ENCODE peak calls at places on chromosomes 13 and 19, in four cellular contexts. A, Y, B and I are unnamed samples.

GRCh38 chr19:27909185-27909840 is 1303.6 kb downstream of the UQCRFS1 start:
- DNase-seq in A (no peak), Y (no peak), B (no peak), I (no peak)

GRCh38 chr13:30409911-30410704 is 12.2 kb upstream of the UBE2L5 start:
- DNase-seq in A (no peak), Y (no peak), B (no peak), I (peak)

GRCh38 chr13:67228909-67229308 is 1.2 kb downstream of the PCDH9 start:
- DNase-seq in A (no peak), Y (no peak), B (no peak), I (no peak)

GRCh38 chr19:45050036-45050435 is 11.2 kb downstream of the CLASRP start:
- DNase-seq in A (no peak), Y (no peak), B (no peak), I (no peak)

GRCh38 chr13:104625196-104625595 is 1559.0 kb upstream of the SLC10A2 start:
- DNase-seq in A (no peak), Y (no peak), B (no peak), I (no peak)

GRCh38 chr13:71417205-71417604 is 449.8 kb downstream of the DACH1 start:
- DNase-seq in A (no peak), Y (no peak), B (no peak), I (no peak)

GRCh38 chr19:6489278-6490061 is 7.9 kb upstream of the DENND1C start:
- DNase-seq in A (no peak), Y (no peak), B (no peak), I (no peak)

GRCh38 chr13:72745260-72745659 is 17.5 kb downstream of the BORA start:
- DNase-seq in A (no peak), Y (no peak), B (no peak), I (no peak)

GRCh38 chr13:99577934-99578917 is 77.0 kb downstream of the TM9SF2 start:
- DNase-seq in A (no peak), Y (no peak), B (peak), I (no peak)

GRCh38 chr19:50835103-50835784 is 1.9 kb upstream of the KLK15 start:
- DNase-seq in A (no peak), Y (no peak), B (no peak), I (no peak)

GRCh38 chr19:1245884-1246816 is 2.2 kb upstream of the MIDN start:
- DNase-seq in A (no peak), Y (no peak), B (peak), I (no peak)

GRCh38 chr19:22545751-22546150 is 88.4 kb upstream of the ZNF492 start:
- DNase-seq in A (peak), Y (no peak), B (no peak), I (peak)

GRCh38 chr19:56141416-56141992 is 417 bp downstream of the ZNF444 start:
- DNase-seq in A (no peak), Y (no peak), B (no peak), I (no peak)

GRCh38 chr13:111612918-111613317 is 292.5 kb downstream of the TEX29 start:
- DNase-seq in A (no peak), Y (no peak), B (no peak), I (no peak)

GRCh38 chr19:19410553-19411550 is 5.4 kb downstream of the GATAD2A start:
- DNase-seq in A (no peak), Y (no peak), B (no peak), I (no peak)

GRCh38 chr13:94233401-94233800 is 246.1 kb downstream of the DCT start:
- DNase-seq in A (no peak), Y (no peak), B (peak), I (peak)

GRCh38 chr13:109370486-109370885 is 415.9 kb downstream of the IRS2 start:
- DNase-seq in A (no peak), Y (peak), B (no peak), I (no peak)

GRCh38 chr13:84609716-84610115 is 727.4 kb upstream of the SLITRK1 start:
- DNase-seq in A (no peak), Y (no peak), B (no peak), I (no peak)

GRCh38 chr19:1423445-1424181 is 14.6 kb upstream of the RPS15 start:
- DNase-seq in A (no peak), Y (no peak), B (no peak), I (no peak)

GRCh38 chr13:46731535-46731934 is 65.4 kb downstream of the ESD start:
- DNase-seq in A (no peak), Y (no peak), B (no peak), I (no peak)

GRCh38 chr19:15550847-15551182 is 42.5 kb downstream of the CYP4F22 start:
- DNase-seq in A (no peak), Y (no peak), B (no peak), I (no peak)

GRCh38 chr19:19461671-19462622 is 53.4 kb downstream of the TSSK6 start:
- DNase-seq in A (no peak), Y (no peak), B (peak), I (no peak)

GRCh38 chr13:37407156-37407555 is 191.4 kb downstream of the POSTN start:
- DNase-seq in A (no peak), Y (no peak), B (no peak), I (no peak)

GRCh38 chr19:14473073-14473790 is 1.9 kb downstream of the PTGER1 start:
- DNase-seq in A (no peak), Y (no peak), B (no peak), I (no peak)

GRCh38 chr19:10112895-10113591 is 1.6 kb downstream of the P2RY11 start:
- DNase-seq in A (no peak), Y (no peak), B (peak), I (no peak)

GRCh38 chr13:70203661-70204229 is 95.5 kb upstream of the KLHL1 start:
- DNase-seq in A (peak), Y (no peak), B (no peak), I (no peak)

GRCh38 chr13:23367907-23368306 is 65.6 kb downstream of the SACS start:
- DNase-seq in A (no peak), Y (no peak), B (no peak), I (no peak)

GRCh38 chr13:36981156-36981743 is 17.9 kb downstream of the ALG5 start:
- DNase-seq in A (no peak), Y (no peak), B (no peak), I (no peak)

GRCh38 chr19:5627395-5627904 is 4.6 kb downstream of the SAFB start:
- DNase-seq in A (no peak), Y (peak), B (peak), I (no peak)

GRCh38 chr13:112638919-112639318 is 50.9 kb upstream of the ATP11A start:
- DNase-seq in A (no peak), Y (no peak), B (no peak), I (no peak)

GRCh38 chr19:50909240-50910070 is 1.7 kb downstream of the KLK4 start:
- DNase-seq in A (peak), Y (no peak), B (no peak), I (no peak)

GRCh38 chr19:41666075-41666474 is 22.0 kb downstream of the CEACAM7 start:
- DNase-seq in A (no peak), Y (no peak), B (no peak), I (no peak)

GRCh38 chr19:41668315-41668714 is 19.8 kb downstream of the CEACAM7 start:
- DNase-seq in A (no peak), Y (no peak), B (no peak), I (no peak)

GRCh38 chr19:41670755-41671154 is 17.3 kb downstream of the CEACAM7 start:
- DNase-seq in A (no peak), Y (no peak), B (no peak), I (no peak)

DNA sequence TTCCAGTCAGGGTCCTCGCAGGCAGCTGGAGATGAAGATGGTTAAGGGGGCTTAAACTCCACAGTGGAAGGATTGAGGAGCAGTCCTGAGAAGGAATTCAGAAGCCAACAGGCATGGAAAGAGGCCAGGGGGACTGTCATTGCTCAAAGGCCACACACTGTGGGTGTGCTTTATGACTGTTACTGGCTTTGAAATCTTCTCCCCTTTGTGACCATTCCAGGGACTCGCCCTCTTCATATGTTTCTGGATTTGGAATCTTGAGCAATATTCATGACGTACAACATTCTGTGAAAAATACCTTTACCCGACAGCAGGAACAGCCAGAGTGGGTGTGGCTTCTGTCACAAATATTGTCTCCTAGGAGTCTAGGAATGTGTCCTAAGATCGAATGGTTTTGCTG is 16.6 kb downstream of the CEACAM7 start:
- DNase-seq in A (no peak), Y (no peak), B (no peak), I (no peak)
- TF ChIP-seq POLR2A in A (no peak), Y (no peak), B (no peak), I (no peak)

GRCh38 chr13:27493981-27494380 is 43.6 kb upstream of the MTIF3 start:
- DNase-seq in A (no peak), Y (no peak), B (no peak), I (no peak)
- TF ChIP-seq POLR2A in A (no peak), Y (no peak), B (no peak), I (no peak)

GRCh38 chr13:51784097-51784496 is 19.9 kb downstream of the DHRS12 start:
- DNase-seq in A (no peak), Y (no peak), B (no peak), I (no peak)

GRCh38 chr13:51783432-51784094 is 20.4 kb downstream of the DHRS12 start:
- DNase-seq in A (no peak), Y (no peak), B (no peak), I (no peak)

GRCh38 chr13:51781246-51782022 is 22.5 kb downstream of the DHRS12 start:
- DNase-seq in A (peak), Y (no peak), B (no peak), I (no peak)

GRCh38 chr13:51780099-51780498 is 23.9 kb downstream of the DHRS12 start:
- DNase-seq in A (no peak), Y (no peak), B (no peak), I (no peak)

GRCh38 chr13:51782026-51782710 is 21.8 kb downstream of the DHRS12 start:
- DNase-seq in A (no peak), Y (no peak), B (no peak), I (no peak)
- TF ChIP-seq POLR2A in A (no peak), Y (no peak), B (no peak), I (no peak)

GRCh38 chr19:38245826-38246498 is 10.2 kb downstream of the PPP1R14A start:
- DNase-seq in A (no peak), Y (no peak), B (no peak), I (no peak)
- TF ChIP-seq POLR2A in A (no peak), Y (no peak), B (no peak), I (no peak)

GRCh38 chr19:12885749-12886706 is 973 bp downstream of the KLF1 start:
- DNase-seq in A (no peak), Y (no peak), B (no peak), I (no peak)

GRCh38 chr19:12886943-12887747 is at the start of gene KLF1:
- DNase-seq in A (no peak), Y (no peak), B (no peak), I (no peak)

GRCh38 chr19:12893582-12893981 is 2.6 kb downstream of the GCDH start:
- DNase-seq in A (no peak), Y (no peak), B (no peak), I (no peak)

GRCh38 chr19:12891553-12892021 is 627 bp downstream of the GCDH start:
- DNase-seq in A (no peak), Y (no peak), B (no peak), I (no peak)

GRCh38 chr19:12890787-12891552 is at the start of gene GCDH:
- DNase-seq in A (peak), Y (peak), B (peak), I (peak)
- TF ChIP-seq POLR2A in A (no peak), Y (peak), B (peak), I (peak)

DNA sequence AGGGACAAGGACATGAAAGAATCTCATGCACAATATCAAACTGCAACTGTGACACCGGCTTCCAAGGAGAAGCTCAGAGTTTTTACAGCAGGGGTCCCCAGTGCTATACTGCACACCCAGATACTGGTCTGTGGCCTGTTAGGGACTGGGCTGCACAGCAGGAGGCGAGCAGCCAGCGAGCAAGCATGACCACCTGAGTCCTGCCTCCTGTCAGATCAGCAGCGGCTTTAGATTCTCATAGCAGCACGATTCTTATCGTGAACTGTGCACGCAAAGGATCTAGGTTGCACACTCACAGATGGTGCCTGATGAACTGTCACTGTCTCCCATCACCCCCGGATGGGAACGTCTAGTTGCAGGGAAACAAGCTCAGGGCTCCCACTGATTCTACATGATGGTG is 13.1 kb upstream of the CD22 start:
- DNase-seq in A (no peak), Y (no peak), B (no peak), I (no peak)
- TF ChIP-seq POLR2A in A (no peak), Y (no peak), B (no peak), I (no peak)

GRCh38 chr19:43983912-43984686 is at the start of gene ZNF155:
- DNase-seq in A (peak), Y (peak), B (peak), I (peak)
- TF ChIP-seq POLR2A in A (no peak), Y (no peak), B (no peak), I (no peak)

DNA sequence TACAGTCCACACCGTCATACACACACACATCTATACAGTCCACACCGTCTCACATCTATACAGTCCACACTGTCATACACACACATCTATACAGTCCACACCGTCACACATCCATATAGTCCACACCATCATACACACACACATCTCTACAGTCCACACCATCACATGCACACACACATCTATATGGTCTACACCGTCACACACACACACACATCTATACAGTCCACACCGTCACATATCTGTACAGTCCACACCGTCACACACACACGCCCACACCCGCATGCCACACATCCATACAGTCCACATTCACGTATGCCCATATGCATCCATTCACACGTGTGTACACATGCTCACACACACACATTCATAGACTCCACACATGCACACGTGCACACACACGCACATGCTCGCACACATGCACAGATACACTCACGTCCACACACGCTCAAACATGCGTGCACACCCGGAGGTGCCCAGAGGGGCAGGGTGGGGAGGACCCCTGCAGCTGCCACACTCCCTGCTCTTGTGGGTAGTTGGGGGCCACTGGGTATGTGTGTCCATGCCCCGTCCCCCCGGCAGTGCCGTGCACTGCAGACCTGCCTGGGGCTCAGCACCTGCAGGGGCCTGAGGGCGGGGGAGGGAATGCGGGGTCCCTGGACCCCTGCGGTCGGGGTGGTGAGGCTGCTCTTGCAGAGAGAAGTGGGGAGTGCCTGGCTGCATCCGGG is 29.2 kb downstream of the PIAS4 start:
- DNase-seq in A (no peak), Y (no peak), B (no peak), I (no peak)
- TF ChIP-seq POLR2A in A (no peak), Y (no peak), B (no peak), I (no peak)

GRCh38 chr19:46772170-46773017 is 16.0 kb downstream of the SLC1A5 start:
- DNase-seq in A (no peak), Y (no peak), B (no peak), I (no peak)

GRCh38 chr19:46775642-46776258 is 12.6 kb downstream of the SLC1A5 start:
- DNase-seq in A (no peak), Y (no peak), B (no peak), I (no peak)

GRCh38 chr19:46782355-46783019 is 5.9 kb downstream of the SLC1A5 start:
- DNase-seq in A (no peak), Y (no peak), B (no peak), I (no peak)

GRCh38 chr19:46773018-46773399 is 15.4 kb downstream of the SLC1A5 start:
- DNase-seq in A (no peak), Y (no peak), B (no peak), I (no peak)

GRCh38 chr19:46776927-46777911 is 11.2 kb downstream of the SLC1A5 start:
- DNase-seq in A (no peak), Y (no peak), B (no peak), I (no peak)
- TF ChIP-seq POLR2A in A (no peak), Y (no peak), B (no peak), I (no peak)